ENCODE peak calls at places on chromosomes 16 and 17, in ten cellular contexts. J, C, H, A, Y, N, X, Z, V and T are unnamed samples.

GRCh38 chr17:79803421-79803996 is 6.6 kb upstream of the CBX8 start:
- DNase-seq in J (no peak), C (no peak), H (no peak), A (no peak), Y (no peak), N (no peak), X (no peak), Z (no peak), V (no peak), T (no peak)

GRCh38 chr16:68289621-68290329 is 21.0 kb downstream of the SLC7A6OS start:
- DNase-seq in J (no peak), C (no peak), H (no peak), A (no peak), Y (peak), N (no peak), X (no peak), Z (no peak), V (no peak), T (no peak)

GRCh38 chr17:63153488-63153887 is 187.5 kb downstream of the TANC2 start:
- DNase-seq in J (no peak), C (no peak), H (no peak), A (no peak), Y (no peak), N (no peak), X (no peak), Z (no peak), V (no peak), T (no peak)

GRCh38 chr17:42023524-42024349 is 3.8 kb downstream of the NKIRAS2 start:
- DNase-seq in J (no peak), C (no peak), H (no peak), A (no peak), Y (no peak), N (no peak), X (no peak), Z (no peak), V (peak), T (no peak)

GRCh38 chr17:82832411-82832810 is 7.4 kb downstream of the ZNF750 start:
- DNase-seq in J (no peak), C (no peak), H (no peak), A (no peak), Y (no peak), N (peak), X (no peak), Z (no peak), V (no peak), T (no peak)

GRCh38 chr17:82791532-82791931 is 39.7 kb downstream of the TBCD start:
- DNase-seq in J (no peak), C (peak), H (no peak), A (no peak), Y (no peak), N (no peak), X (no peak), Z (peak), V (no peak), T (no peak)

GRCh38 chr17:69326302-69327059 is 452 bp downstream of the ABCA5 start:
- DNase-seq in J (peak), C (peak), H (no peak), A (no peak), Y (no peak), N (no peak), X (peak), Z (peak), V (no peak), T (peak)

GRCh38 chr17:50171371-50172071 is 5.7 kb downstream of the SGCA start:
- DNase-seq in J (no peak), C (no peak), H (no peak), A (no peak), Y (no peak), N (no peak), X (no peak), Z (no peak), V (no peak), T (no peak)

GRCh38 chr17:67212716-67213417 is 32.1 kb downstream of the HELZ start:
- DNase-seq in J (no peak), C (no peak), H (no peak), A (no peak), Y (no peak), N (no peak), X (no peak), Z (no peak), V (peak), T (no peak)

GRCh38 chr16:89502319-89502843 is 5.8 kb upstream of the SPG7 start:
- DNase-seq in J (no peak), C (peak), H (peak), A (no peak), Y (no peak), N (no peak), X (no peak), Z (peak), V (no peak), T (peak)

GRCh38 chr17:55273579-55274370 is 9.0 kb downstream of the HLF start:
- DNase-seq in J (no peak), C (peak), H (peak), A (no peak), Y (no peak), N (no peak), X (no peak), Z (no peak), V (no peak), T (no peak)

GRCh38 chr17:42436401-42436800 is 13.3 kb upstream of the CAVIN1 start:
- DNase-seq in J (no peak), C (peak), H (no peak), A (no peak), Y (no peak), N (no peak), X (no peak), Z (no peak), V (no peak), T (no peak)

GRCh38 chr16:69188716-69189115 is 1.8 kb downstream of the SNTB2 start:
- DNase-seq in J (no peak), C (peak), H (no peak), A (no peak), Y (no peak), N (no peak), X (no peak), Z (no peak), V (no peak), T (no peak)

GRCh38 chr17:51064061-51064735 is 56.5 kb downstream of the SPAG9 start:
- DNase-seq in J (no peak), C (no peak), H (no peak), A (no peak), Y (no peak), N (no peak), X (no peak), Z (no peak), V (no peak), T (peak)

GRCh38 chr16:85910073-85910853 is 11.3 kb downstream of the IRF8 start:
- DNase-seq in J (no peak), C (no peak), H (no peak), A (no peak), Y (no peak), N (no peak), X (no peak), Z (no peak), V (no peak), T (no peak)

GRCh38 chr16:77585852-77586251 is 136.5 kb upstream of the NUDT7 start:
- DNase-seq in J (no peak), C (peak), H (no peak), A (no peak), Y (no peak), N (no peak), X (no peak), Z (peak), V (no peak), T (no peak)

GRCh38 chr16:64718481-64718880 is 403.4 kb downstream of the CDH11 start:
- DNase-seq in J (no peak), C (no peak), H (no peak), A (no peak), Y (no peak), N (no peak), X (no peak), Z (no peak), V (no peak), T (no peak)

GRCh38 chr16:24846548-24847357 is 990 bp downstream of the SLC5A11 start:
- DNase-seq in J (no peak), C (no peak), H (no peak), A (no peak), Y (no peak), N (no peak), X (no peak), Z (no peak), V (no peak), T (no peak)

GRCh38 chr17:78979780-78980623 is at the start of gene LGALS3BP:
- DNase-seq in J (peak), C (peak), H (peak), A (peak), Y (no peak), N (no peak), X (peak), Z (peak), V (no peak), T (peak)

GRCh38 chr17:67829331-67829730 is 4.0 kb downstream of the BPTF start:
- DNase-seq in J (no peak), C (no peak), H (no peak), A (no peak), Y (no peak), N (no peak), X (peak), Z (no peak), V (no peak), T (no peak)